ENCODE peak calls at places on chromosome 22, in eight cellular contexts. D is kidney, R is mammary epithelial cell, V is heart right ventricle, Q is fibroblast of lung, W is prostate gland, T is adipocyte, U is IMR-90. J is an unnamed sample. For H3K36me3 and H3K9me3, the result is how much of the 10 kb centered on the place peaks cover.

GRCh38 chr22:48669226-48669625 is 1158.4 kb downstream of the BRD1 start:
- DNase-seq in D (no peak), R (no peak), V (no peak), Q (no peak), W (no peak), T (no peak), U (no peak), J (no peak)

GRCh38 chr22:43272869-43273318 is 70.3 kb downstream of the SCUBE1 start:
- DNase-seq in D (no peak), R (no peak), V (no peak), Q (no peak), W (no peak), T (no peak), U (no peak), J (no peak)

GRCh38 chr22:23402275-23403151 is 177.6 kb downstream of the IGLL1 start:
- DNase-seq in D (peak), R (peak), V (peak), Q (peak), W (peak), T (no peak), U (peak), J (no peak)

GRCh38 chr22:39021552-39022250 is 774 bp downstream of the APOBEC3D start:
- DNase-seq in D (no peak), R (no peak), V (no peak), Q (no peak), W (no peak), T (no peak), U (no peak), J (no peak)

GRCh38 chr22:49161002-49161850 is 666.4 kb downstream of the BRD1 start:
- DNase-seq in D (peak), R (no peak), V (no peak), Q (no peak), W (no peak), T (no peak), U (no peak), J (no peak)

GRCh38 chr22:30989473-30989872 is 20.4 kb downstream of the TUG1 start:
- DNase-seq in D (no peak), R (no peak), V (no peak), Q (no peak), W (no peak), T (no peak), U (no peak), J (no peak)

GRCh38 chr22:24059793-24060192 is 48.7 kb downstream of the CABIN1 start:
- DNase-seq in D (peak), R (no peak), V (no peak), Q (no peak), W (no peak), T (no peak), U (no peak), J (no peak)

GRCh38 chr22:24208012-24208749 is 26.9 kb downstream of the SUSD2 start:
- DNase-seq in D (no peak), R (peak), V (peak), Q (peak), W (peak), T (peak), U (peak), J (peak)

GRCh38 chr22:29032014-29032475 is 29.6 kb downstream of the C22orf31 start:
- DNase-seq in D (no peak), R (no peak), V (no peak), Q (no peak), W (no peak), T (no peak), U (no peak), J (no peak)

GRCh38 chr22:48758905-48759875 is 1068.5 kb downstream of the BRD1 start:
- DNase-seq in D (no peak), R (no peak), V (no peak), Q (no peak), W (no peak), T (no peak), U (no peak), J (no peak)

GRCh38 chr22:35397095-35397904 is 2.6 kb upstream of the MCM5 start:
- DNase-seq in D (no peak), R (no peak), V (no peak), Q (peak), W (no peak), T (no peak), U (peak), J (no peak)

GRCh38 chr22:23579870-23580585 is at the start of gene IGLL1:
- DNase-seq in D (no peak), R (no peak), V (no peak), Q (no peak), W (no peak), T (no peak), U (no peak), J (no peak)

GRCh38 chr22:30044369-30044768 is 35.9 kb upstream of the HORMAD2 start:
- DNase-seq in D (no peak), R (peak), V (no peak), Q (peak), W (no peak), T (peak), U (peak), J (no peak)

GRCh38 chr22:31243339-31244043 is 31.4 kb downstream of the LIMK2 start:
- DNase-seq in D (no peak), R (peak), V (no peak), Q (peak), W (no peak), T (peak), U (no peak), J (no peak)

GRCh38 chr22:45006873-45007246 is 2.9 kb downstream of the PHF21B start:
- DNase-seq in D (no peak), R (no peak), V (no peak), Q (no peak), W (peak), T (no peak), U (no peak), J (no peak)

GRCh38 chr22:36252754-36253522 is at the start of gene APOL1:
- DNase-seq in D (peak), R (no peak), V (peak), Q (no peak), W (peak), T (peak), U (peak), J (no peak)

GRCh38 chr22:31647066-31647465 is 14.9 kb downstream of the PISD start:
- DNase-seq in D (no peak), R (no peak), V (no peak), Q (no peak), W (no peak), T (no peak), U (no peak), J (no peak)

GRCh38 chr22:33401291-33401690 is 343.1 kb upstream of the SYN3 start:
- DNase-seq in D (no peak), R (peak), V (no peak), Q (peak), W (no peak), T (peak), U (peak), J (no peak)

DNA sequence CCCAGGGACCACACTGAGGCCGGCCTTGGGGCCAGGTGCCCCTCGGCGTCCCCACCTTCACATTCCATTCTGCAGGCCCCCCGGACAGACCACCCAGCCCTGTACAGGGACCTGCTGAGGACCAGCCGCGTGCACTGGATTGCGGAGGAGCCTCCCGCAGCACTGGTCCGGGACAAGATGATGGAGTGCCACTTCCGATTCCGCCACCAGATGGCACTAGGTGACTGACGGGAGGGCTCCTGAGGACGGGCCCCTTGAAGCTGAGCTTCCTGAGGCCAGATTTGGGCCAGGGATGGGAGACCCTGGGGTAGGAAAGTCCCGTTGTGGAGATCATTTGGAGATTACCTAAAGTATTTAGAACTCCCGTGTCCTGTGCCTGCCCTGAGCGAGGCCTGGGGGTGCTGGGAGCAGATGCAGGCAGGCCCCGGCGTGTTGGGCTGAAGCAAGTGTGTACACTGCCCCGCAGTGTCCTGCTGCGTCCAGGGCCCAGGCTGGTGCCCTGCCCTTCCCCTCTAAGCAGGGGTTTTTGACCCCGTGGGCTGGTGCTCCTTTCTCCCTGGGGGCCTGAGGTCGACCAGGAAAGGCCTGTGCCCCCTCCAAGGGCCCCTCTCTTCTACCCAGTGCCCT is 20.0 kb downstream of the TRMU start:
- DNase-seq in D (peak), R (peak), V (peak), Q (peak), W (peak), T (peak), U (peak), J (no peak)
- H3K36me3 ChIP-seq in D (under half), R (under half), V (under half), Q (under half), W (under half), T (half or more), U (half or more), J (under half)

GRCh38 chr22:25765016-25765367 is 23.0 kb downstream of the MYO18B start:
- DNase-seq in D (no peak), R (no peak), V (no peak), Q (no peak), W (no peak), T (no peak), U (no peak), J (no peak)
- H3K9me3 ChIP-seq in D (under half), R (under half), V (under half), Q (under half), W (under half), T (under half), U (under half), J (under half)

DNA sequence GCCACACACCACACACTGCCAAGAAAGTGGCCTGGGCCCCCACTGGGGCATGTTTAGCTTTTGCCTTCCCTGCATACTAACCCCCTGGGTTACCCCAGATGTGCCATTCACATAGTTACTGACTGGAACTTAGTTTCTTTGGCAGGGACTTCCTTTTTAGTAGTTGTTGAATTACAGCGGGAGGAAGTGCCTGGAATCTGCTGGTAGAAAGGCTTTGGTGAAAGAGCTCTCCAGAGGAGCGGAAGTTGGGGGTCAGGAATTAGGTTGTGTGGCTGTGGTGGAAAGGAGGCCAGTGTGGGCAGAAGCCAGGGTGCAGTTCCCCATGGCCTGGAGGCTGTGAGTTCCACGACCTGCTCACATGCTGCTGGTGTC is 69.0 kb downstream of the MED15 start:
- DNase-seq in D (no peak), R (no peak), V (no peak), Q (no peak), W (no peak), T (no peak), U (no peak), J (no peak)
- H3K36me3 ChIP-seq in D (under half), R (under half), V (under half), Q (under half), W (under half), T (half or more), U (half or more), J (under half)

GRCh38 chr22:50581031-50581949 is 1.4 kb downstream of the CHKB start:
- DNase-seq in D (no peak), R (no peak), V (no peak), Q (no peak), W (no peak), T (no peak), U (no peak), J (no peak)
- H3K9me3 ChIP-seq in D (under half), R (under half), V (under half), Q (under half), W (under half), T (under half), U (under half), J (under half)

DNA sequence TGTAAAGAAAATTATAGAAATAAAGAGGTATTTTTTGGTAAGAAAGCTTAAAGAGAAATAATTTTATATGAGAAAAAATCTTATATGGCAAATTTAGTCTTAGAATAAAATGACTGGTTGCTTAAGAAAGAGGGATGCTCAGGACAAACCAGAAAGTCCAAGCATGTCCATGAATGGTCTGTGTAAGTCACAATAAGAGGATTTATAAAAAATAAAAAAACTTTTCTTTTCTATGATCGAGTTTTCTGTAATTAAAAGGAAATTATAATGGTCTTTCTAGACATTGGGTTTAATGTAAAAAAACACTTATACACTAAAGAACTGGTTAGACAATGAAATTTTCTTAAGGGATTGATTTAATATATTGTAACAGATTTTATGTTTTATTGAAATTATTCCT is 819.6 kb downstream of the TBC1D22A start:
- DNase-seq in D (no peak), R (no peak), V (no peak), Q (no peak), W (no peak), T (no peak), U (no peak), J (no peak)
- H3K36me3 ChIP-seq in D (under half), R (under half), V (under half), Q (under half), W (under half), T (under half), U (under half), J (under half)

GRCh38 chr22:47361247-47361646 is 598.8 kb downstream of the TBC1D22A start:
- DNase-seq in D (no peak), R (no peak), V (no peak), Q (no peak), W (no peak), T (no peak), U (no peak), J (no peak)
- H3K9me3 ChIP-seq in D (under half), R (under half), V (under half), Q (under half), W (under half), T (under half), U (under half), J (under half)

GRCh38 chr22:37830093-37830842 is 7.1 kb downstream of the GALR3 start:
- DNase-seq in D (no peak), R (no peak), V (no peak), Q (no peak), W (no peak), T (no peak), U (no peak), J (no peak)
- H3K36me3 ChIP-seq in D (under half), R (under half), V (under half), Q (under half), W (under half), T (half or more), U (under half), J (under half)

DNA sequence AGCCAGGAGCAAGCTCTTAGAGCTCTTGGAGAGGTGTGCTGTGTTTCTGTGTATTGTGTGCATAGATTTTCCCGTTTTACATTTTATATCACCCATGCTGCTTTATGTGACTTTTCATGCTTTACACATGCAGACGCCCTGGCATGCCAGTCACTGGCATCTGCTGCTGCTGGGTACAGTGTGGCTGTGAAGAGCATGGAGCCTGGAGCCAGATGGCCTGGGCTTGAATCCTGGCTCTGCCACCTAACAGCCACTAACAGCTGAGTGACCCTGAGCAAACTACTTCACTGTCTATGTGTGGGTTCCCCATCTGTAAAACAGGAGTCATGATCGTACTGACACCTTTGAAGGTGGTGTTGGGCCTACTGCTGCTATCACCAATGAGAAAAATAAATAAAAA is 23.1 kb downstream of the POLR3H start:
- DNase-seq in D (no peak), R (no peak), V (no peak), Q (no peak), W (no peak), T (no peak), U (no peak), J (no peak)
- H3K9me3 ChIP-seq in D (under half), R (under half), V (under half), Q (under half), W (under half), T (under half), U (under half), J (under half)

J was measured in thoracic aorta.